ENCODE peak calls at places on chromosomes 6 and 20, in six cellular contexts. One of them, this sample, is unnamed.

GRCh38 chr20:47453167-47453782 is 48.4 kb upstream of the NCOA3 start:
- DNase-seq in neuronal stem cell: no peak
- DNase-seq in H9: no peak
- DNase-seq in IMR-90: peak
- DNase-seq in mesenchymal stem cell: peak
- DNase-seq in H1: no peak
- DNase-seq in this sample: peak

GRCh38 chr6:47308674-47309325 is 905 bp downstream of the TNFRSF21 start:
- DNase-seq in neuronal stem cell: peak
- DNase-seq in H9: peak
- DNase-seq in IMR-90: peak
- DNase-seq in mesenchymal stem cell: peak
- DNase-seq in H1: no peak
- DNase-seq in this sample: peak

GRCh38 chr20:24627291-24627690 is 157.9 kb downstream of the SYNDIG1 start:
- DNase-seq in neuronal stem cell: no peak
- DNase-seq in H9: no peak
- DNase-seq in IMR-90: no peak
- DNase-seq in mesenchymal stem cell: no peak
- DNase-seq in H1: no peak
- DNase-seq in this sample: no peak

GRCh38 chr6:43267619-43268347 is 24.5 kb downstream of the TTBK1 start:
- DNase-seq in neuronal stem cell: no peak
- DNase-seq in H9: no peak
- DNase-seq in IMR-90: no peak
- DNase-seq in mesenchymal stem cell: no peak
- DNase-seq in H1: no peak
- DNase-seq in this sample: peak

GRCh38 chr20:62346398-62347150 is 20.5 kb downstream of the LAMA5 start:
- DNase-seq in neuronal stem cell: no peak
- DNase-seq in H9: no peak
- DNase-seq in IMR-90: no peak
- DNase-seq in mesenchymal stem cell: no peak
- DNase-seq in H1: no peak
- DNase-seq in this sample: no peak

GRCh38 chr6:148967546-148967945 is 220.7 kb downstream of the UST start:
- DNase-seq in neuronal stem cell: no peak
- DNase-seq in H9: peak
- DNase-seq in IMR-90: no peak
- DNase-seq in mesenchymal stem cell: no peak
- DNase-seq in H1: no peak
- DNase-seq in this sample: no peak

GRCh38 chr20:5002077-5002413 is 735 bp upstream of the SLC23A2 start:
- DNase-seq in neuronal stem cell: no peak
- DNase-seq in H9: peak
- DNase-seq in IMR-90: no peak
- DNase-seq in mesenchymal stem cell: no peak
- DNase-seq in H1: no peak
- DNase-seq in this sample: peak

GRCh38 chr20:17825949-17826843 is 126.4 kb downstream of the BANF2 start:
- DNase-seq in neuronal stem cell: no peak
- DNase-seq in H9: no peak
- DNase-seq in IMR-90: peak
- DNase-seq in mesenchymal stem cell: no peak
- DNase-seq in H1: no peak
- DNase-seq in this sample: no peak

GRCh38 chr20:46990017-46990810 is 95.6 kb downstream of the EYA2 start:
- DNase-seq in neuronal stem cell: peak
- DNase-seq in H9: no peak
- DNase-seq in IMR-90: no peak
- DNase-seq in mesenchymal stem cell: no peak
- DNase-seq in H1: no peak
- DNase-seq in this sample: no peak

DNA sequence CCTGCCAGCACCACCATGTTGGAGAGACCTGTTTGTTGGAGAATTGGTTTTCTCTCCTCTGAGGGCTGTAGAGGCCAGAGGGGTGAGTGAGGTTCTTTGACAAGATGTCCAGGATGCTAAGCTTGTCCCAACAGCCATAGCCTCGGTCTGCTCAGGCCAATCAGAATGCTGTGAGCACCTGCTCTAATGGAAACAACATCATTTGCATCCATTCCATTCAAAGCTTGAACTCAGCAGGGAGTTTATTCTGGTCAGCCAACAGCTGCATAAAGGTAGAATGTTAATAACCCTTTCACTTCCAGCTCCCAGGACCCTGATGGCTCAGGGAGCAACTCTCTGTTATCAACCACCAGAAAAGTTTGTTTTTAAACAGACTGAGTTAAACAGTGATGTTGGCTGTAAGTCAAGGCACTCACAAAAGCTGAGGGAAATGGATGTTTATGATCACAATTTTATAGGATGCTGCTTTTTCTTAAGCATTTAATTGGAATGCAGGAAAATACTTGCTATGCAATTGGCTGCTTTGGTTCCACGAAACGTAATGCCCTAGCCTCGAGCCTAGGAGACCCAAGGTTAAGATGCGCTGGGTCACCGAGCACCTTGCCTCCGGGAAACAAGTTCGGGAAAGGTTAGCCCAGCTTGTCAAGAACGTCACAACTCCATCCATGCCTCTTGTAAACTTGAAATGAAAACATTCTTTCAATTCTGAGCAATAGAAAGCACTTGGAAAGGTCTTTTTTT is 155.2 kb downstream of the NFATC2 start:
- DNase-seq in neuronal stem cell: no peak
- DNase-seq in H9: peak
- DNase-seq in IMR-90: peak
- DNase-seq in mesenchymal stem cell: no peak
- DNase-seq in H1: no peak
- DNase-seq in this sample: peak
- H2BK120ac ChIP-seq in neuronal stem cell: no peak
- H2BK120ac ChIP-seq in H9: no peak
- H2BK120ac ChIP-seq in IMR-90: no peak
- H2BK120ac ChIP-seq in mesenchymal stem cell: no peak
- H2BK120ac ChIP-seq in H1: no peak
- H2BK120ac ChIP-seq in this sample: no peak

GRCh38 chr6:13071946-13072345 is 256.4 kb downstream of the TBC1D7 start:
- DNase-seq in neuronal stem cell: no peak
- DNase-seq in H9: no peak
- DNase-seq in IMR-90: no peak
- DNase-seq in mesenchymal stem cell: no peak
- DNase-seq in H1: no peak
- DNase-seq in this sample: no peak
- H2BK15ac ChIP-seq in neuronal stem cell: no peak
- H2BK15ac ChIP-seq in H9: no peak
- H2BK15ac ChIP-seq in IMR-90: no peak
- H2BK15ac ChIP-seq in mesenchymal stem cell: no peak
- H2BK15ac ChIP-seq in H1: no peak
- H2BK15ac ChIP-seq in this sample: no peak

DNA sequence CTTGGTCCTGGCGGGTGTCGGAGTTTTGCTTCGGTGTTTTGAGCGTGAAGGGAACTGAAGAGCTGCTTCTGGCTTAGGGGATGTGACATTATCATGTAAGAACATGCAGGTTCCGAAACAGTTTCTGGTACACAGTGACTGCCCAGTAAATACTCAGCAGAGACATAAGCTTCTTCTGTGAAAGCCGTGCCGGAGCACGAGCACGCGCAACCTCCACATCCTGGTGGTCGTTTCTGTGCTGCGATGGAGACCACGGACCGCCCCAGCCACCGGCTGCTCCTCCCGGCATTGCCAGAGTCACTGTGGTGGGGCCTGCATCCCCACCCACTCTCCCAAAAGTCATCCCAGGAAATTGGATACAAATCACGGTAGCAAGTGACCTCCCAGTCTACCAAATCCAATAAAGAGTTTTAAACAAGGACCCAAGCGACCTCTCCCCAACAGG is 18.7 kb downstream of the KIF25 start:
- DNase-seq in neuronal stem cell: no peak
- DNase-seq in H9: no peak
- DNase-seq in IMR-90: no peak
- DNase-seq in mesenchymal stem cell: no peak
- DNase-seq in H1: no peak
- DNase-seq in this sample: no peak
- H3K4me2 ChIP-seq in neuronal stem cell: no peak
- H3K4me2 ChIP-seq in H9: no peak
- H3K4me2 ChIP-seq in IMR-90: no peak
- H3K4me2 ChIP-seq in mesenchymal stem cell: no peak
- H3K4me2 ChIP-seq in H1: peak
- H3K4me2 ChIP-seq in this sample: no peak

GRCh38 chr6:93278241-93278640 is 141.1 kb downstream of the EPHA7 start:
- DNase-seq in neuronal stem cell: no peak
- DNase-seq in H9: no peak
- DNase-seq in IMR-90: no peak
- DNase-seq in mesenchymal stem cell: no peak
- DNase-seq in H1: no peak
- DNase-seq in this sample: no peak
- H2BK120ac ChIP-seq in neuronal stem cell: no peak
- H2BK120ac ChIP-seq in H9: no peak
- H2BK120ac ChIP-seq in IMR-90: no peak
- H2BK120ac ChIP-seq in mesenchymal stem cell: no peak
- H2BK120ac ChIP-seq in H1: no peak
- H2BK120ac ChIP-seq in this sample: no peak

DNA sequence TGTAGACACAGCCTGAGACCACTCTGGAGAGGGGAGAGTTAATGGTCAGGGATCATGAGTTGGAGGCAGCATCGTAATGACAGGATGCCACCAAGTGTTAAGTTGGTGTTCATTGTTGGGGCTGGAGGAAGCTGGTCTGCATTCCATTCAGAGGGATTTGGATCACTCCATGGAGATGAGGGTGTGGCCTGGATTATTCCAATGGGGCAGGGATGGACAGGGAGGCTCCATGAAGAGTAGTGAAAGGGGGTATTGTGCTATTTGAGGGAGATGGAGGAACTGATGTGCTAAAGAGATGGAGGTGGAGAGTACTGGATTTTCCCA is 1.1 kb downstream of the SAPCD1 start:
- DNase-seq in neuronal stem cell: peak
- DNase-seq in H9: peak
- DNase-seq in IMR-90: peak
- DNase-seq in mesenchymal stem cell: peak
- DNase-seq in H1: no peak
- DNase-seq in this sample: peak
- H2BK15ac ChIP-seq in neuronal stem cell: peak
- H2BK15ac ChIP-seq in H9: no peak
- H2BK15ac ChIP-seq in IMR-90: no peak
- H2BK15ac ChIP-seq in mesenchymal stem cell: peak
- H2BK15ac ChIP-seq in H1: peak
- H2BK15ac ChIP-seq in this sample: no peak

DNA sequence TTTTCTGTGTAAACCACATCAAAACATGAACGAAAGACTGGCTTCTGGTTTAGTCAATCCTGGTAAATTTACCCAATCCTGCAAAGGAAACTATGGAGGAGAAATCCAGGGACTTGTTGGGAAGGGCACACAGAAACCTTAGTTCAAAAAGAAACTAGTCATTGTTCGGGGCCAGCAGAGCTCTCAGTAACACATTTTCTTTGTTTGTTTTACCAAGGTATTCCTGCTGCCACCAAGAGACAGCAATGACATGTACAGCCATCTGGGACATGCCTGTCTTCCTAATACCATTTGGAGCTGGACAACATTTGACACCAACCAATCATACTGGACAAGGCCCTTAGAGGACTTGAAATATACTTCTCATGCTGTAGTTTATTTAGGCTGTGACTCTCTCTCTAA is 8.3 kb downstream of the OARD1 start:
- DNase-seq in neuronal stem cell: no peak
- DNase-seq in H9: no peak
- DNase-seq in IMR-90: no peak
- DNase-seq in mesenchymal stem cell: no peak
- DNase-seq in H1: no peak
- DNase-seq in this sample: no peak
- H3K4me2 ChIP-seq in neuronal stem cell: no peak
- H3K4me2 ChIP-seq in H9: no peak
- H3K4me2 ChIP-seq in IMR-90: no peak
- H3K4me2 ChIP-seq in mesenchymal stem cell: no peak
- H3K4me2 ChIP-seq in H1: no peak
- H3K4me2 ChIP-seq in this sample: no peak

DNA sequence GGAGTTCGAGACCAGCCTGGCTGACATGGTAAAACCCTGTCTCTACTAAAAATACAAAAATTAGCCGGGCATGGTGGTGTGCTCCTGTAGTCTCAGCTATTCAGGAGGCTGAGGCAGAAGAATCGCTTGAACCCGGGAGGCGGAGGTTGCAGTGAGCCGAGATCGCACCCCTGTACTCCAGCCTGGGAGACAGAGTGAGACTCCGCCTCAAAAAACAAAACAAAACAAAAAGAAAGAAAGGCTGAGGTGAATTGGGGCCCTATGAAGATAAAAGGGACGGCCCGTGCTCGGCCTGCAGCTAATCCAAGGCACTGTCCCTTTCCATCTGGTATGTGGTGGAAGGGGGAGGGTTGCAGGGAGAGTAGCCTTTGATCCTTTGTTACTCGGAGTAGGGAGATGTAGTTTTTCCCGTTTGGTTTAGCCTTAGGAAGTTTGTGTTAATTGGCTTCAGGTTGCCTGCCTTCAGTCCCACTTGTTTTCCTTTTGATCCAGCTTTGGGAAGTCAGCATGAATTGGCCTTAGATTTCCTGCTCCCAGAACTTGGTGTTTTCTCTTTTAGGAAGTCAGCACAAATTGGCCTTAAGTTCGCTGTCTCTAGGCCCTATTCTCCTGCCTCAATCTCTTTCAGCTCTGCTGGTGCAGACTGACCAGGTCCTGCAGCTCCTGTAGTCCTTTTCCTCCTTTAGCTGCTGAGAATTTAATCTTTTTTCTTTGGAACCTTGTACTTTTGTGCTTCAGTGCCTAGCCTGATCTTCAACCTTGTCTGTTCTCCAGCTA is 36.1 kb upstream of the PAQR8 start:
- DNase-seq in neuronal stem cell: peak
- DNase-seq in H9: peak
- DNase-seq in IMR-90: no peak
- DNase-seq in mesenchymal stem cell: peak
- DNase-seq in H1: peak
- DNase-seq in this sample: peak
- H2BK120ac ChIP-seq in neuronal stem cell: no peak
- H2BK120ac ChIP-seq in H9: no peak
- H2BK120ac ChIP-seq in IMR-90: no peak
- H2BK120ac ChIP-seq in mesenchymal stem cell: no peak
- H2BK120ac ChIP-seq in H1: no peak
- H2BK120ac ChIP-seq in this sample: peak

GRCh38 chr6:30875244-30876038 is 8.9 kb upstream of the DDR1 start:
- DNase-seq in neuronal stem cell: no peak
- DNase-seq in H9: no peak
- DNase-seq in IMR-90: no peak
- DNase-seq in mesenchymal stem cell: no peak
- DNase-seq in H1: no peak
- DNase-seq in this sample: peak

GRCh38 chr6:30876039-30876730 is 8.1 kb upstream of the DDR1 start:
- DNase-seq in neuronal stem cell: no peak
- DNase-seq in H9: no peak
- DNase-seq in IMR-90: peak
- DNase-seq in mesenchymal stem cell: peak
- DNase-seq in H1: no peak
- DNase-seq in this sample: no peak

GRCh38 chr6:30870546-30870945 is 13.8 kb upstream of the DDR1 start:
- DNase-seq in neuronal stem cell: no peak
- DNase-seq in H9: no peak
- DNase-seq in IMR-90: no peak
- DNase-seq in mesenchymal stem cell: no peak
- DNase-seq in H1: no peak
- DNase-seq in this sample: no peak

GRCh38 chr6:30871592-30872183 is 12.6 kb upstream of the DDR1 start:
- DNase-seq in neuronal stem cell: no peak
- DNase-seq in H9: no peak
- DNase-seq in IMR-90: no peak
- DNase-seq in mesenchymal stem cell: no peak
- DNase-seq in H1: no peak
- DNase-seq in this sample: no peak

GRCh38 chr6:30873137-30873640 is 11.1 kb upstream of the DDR1 start:
- DNase-seq in neuronal stem cell: no peak
- DNase-seq in H9: no peak
- DNase-seq in IMR-90: no peak
- DNase-seq in mesenchymal stem cell: no peak
- DNase-seq in H1: no peak
- DNase-seq in this sample: no peak
- H2BK15ac ChIP-seq in neuronal stem cell: no peak
- H2BK15ac ChIP-seq in H9: no peak
- H2BK15ac ChIP-seq in IMR-90: no peak
- H2BK15ac ChIP-seq in mesenchymal stem cell: no peak
- H2BK15ac ChIP-seq in H1: no peak
- H2BK15ac ChIP-seq in this sample: no peak